ENCODE peak calls at places on chromosomes 4 and X, in nine cellular contexts. One of them, this sample, is unnamed. For H3K9me3, the result is how much of the 10 kb centered on the place peaks cover.

GRCh38 chr4:94561249-94562024 is 109.7 kb downstream of the PDLIM5 start:
- DNase-seq in K562: no peak
- DNase-seq in sigmoid colon: no peak
- DNase-seq in breast epithelium: no peak
- DNase-seq in HepG2: no peak
- DNase-seq in SK-N-MC: no peak
- DNase-seq in suprapubic skin: no peak
- DNase-seq in prostate gland: no peak
- DNase-seq in HCT116: no peak
- DNase-seq in this sample: no peak

GRCh38 chr4:48129307-48130014 is 4.6 kb downstream of the TXK start:
- DNase-seq in breast epithelium: no peak
- DNase-seq in K562: no peak
- DNase-seq in HepG2: no peak
- DNase-seq in SK-N-MC: no peak
- DNase-seq in suprapubic skin: no peak
- DNase-seq in HCT116: no peak
- DNase-seq in sigmoid colon: no peak
- DNase-seq in prostate gland: no peak
- DNase-seq in this sample: no peak

GRCh38 chr4:177369372-177369771 is 59.7 kb downstream of the NEIL3 start:
- DNase-seq in suprapubic skin: no peak
- DNase-seq in SK-N-MC: no peak
- DNase-seq in HCT116: no peak
- DNase-seq in prostate gland: no peak
- DNase-seq in sigmoid colon: no peak
- DNase-seq in K562: no peak
- DNase-seq in HepG2: no peak
- DNase-seq in breast epithelium: no peak
- DNase-seq in this sample: no peak

GRCh38 chr4:186942745-186943606 is 219.3 kb upstream of the FAT1 start:
- DNase-seq in breast epithelium: no peak
- DNase-seq in SK-N-MC: no peak
- DNase-seq in suprapubic skin: no peak
- DNase-seq in K562: no peak
- DNase-seq in sigmoid colon: peak
- DNase-seq in HepG2: no peak
- DNase-seq in HCT116: no peak
- DNase-seq in prostate gland: no peak
- DNase-seq in this sample: no peak

GRCh38 chrX:136387951-136388502 is 87.3 kb downstream of the ADGRG4 start:
- DNase-seq in K562: no peak
- DNase-seq in prostate gland: no peak
- DNase-seq in suprapubic skin: no peak
- DNase-seq in HepG2: no peak
- DNase-seq in breast epithelium: no peak
- DNase-seq in SK-N-MC: no peak
- DNase-seq in sigmoid colon: no peak
- DNase-seq in HCT116: no peak
- DNase-seq in this sample: no peak

GRCh38 chrX:10158279-10158939 is 1.6 kb downstream of the CLCN4 start:
- DNase-seq in HepG2: no peak
- DNase-seq in prostate gland: no peak
- DNase-seq in K562: no peak
- DNase-seq in SK-N-MC: no peak
- DNase-seq in suprapubic skin: no peak
- DNase-seq in breast epithelium: no peak
- DNase-seq in sigmoid colon: no peak
- DNase-seq in HCT116: no peak
- DNase-seq in this sample: no peak

GRCh38 chrX:114073926-114074325 is 510.0 kb upstream of the HTR2C start:
- DNase-seq in prostate gland: no peak
- DNase-seq in HepG2: no peak
- DNase-seq in breast epithelium: no peak
- DNase-seq in HCT116: no peak
- DNase-seq in SK-N-MC: no peak
- DNase-seq in suprapubic skin: no peak
- DNase-seq in K562: no peak
- DNase-seq in sigmoid colon: no peak
- DNase-seq in this sample: no peak

GRCh38 chr4:173450281-173450680 is 51.4 kb upstream of the SCRG1 start:
- DNase-seq in prostate gland: no peak
- DNase-seq in HCT116: no peak
- DNase-seq in breast epithelium: no peak
- DNase-seq in sigmoid colon: no peak
- DNase-seq in suprapubic skin: no peak
- DNase-seq in SK-N-MC: no peak
- DNase-seq in HepG2: no peak
- DNase-seq in K562: no peak
- DNase-seq in this sample: no peak

GRCh38 chr4:56424697-56425514 is 10.5 kb downstream of the PPAT start:
- DNase-seq in breast epithelium: no peak
- DNase-seq in suprapubic skin: no peak
- DNase-seq in K562: peak
- DNase-seq in SK-N-MC: no peak
- DNase-seq in sigmoid colon: no peak
- DNase-seq in HepG2: no peak
- DNase-seq in HCT116: no peak
- DNase-seq in prostate gland: peak
- DNase-seq in this sample: no peak

GRCh38 chr4:84529169-84529751 is 30.2 kb upstream of the NKX6-1 start:
- DNase-seq in SK-N-MC: no peak
- DNase-seq in breast epithelium: no peak
- DNase-seq in prostate gland: no peak
- DNase-seq in K562: peak
- DNase-seq in sigmoid colon: no peak
- DNase-seq in suprapubic skin: no peak
- DNase-seq in HCT116: peak
- DNase-seq in HepG2: peak
- DNase-seq in this sample: no peak

GRCh38 chrX:131393426-131393825 is 104.3 kb upstream of the IGSF1 start:
- DNase-seq in SK-N-MC: no peak
- DNase-seq in prostate gland: no peak
- DNase-seq in sigmoid colon: no peak
- DNase-seq in HCT116: no peak
- DNase-seq in HepG2: no peak
- DNase-seq in breast epithelium: no peak
- DNase-seq in K562: no peak
- DNase-seq in suprapubic skin: no peak
- DNase-seq in this sample: no peak

GRCh38 chr4:159229164-159229563 is 126.3 kb downstream of the RAPGEF2 start:
- DNase-seq in K562: no peak
- DNase-seq in sigmoid colon: no peak
- DNase-seq in suprapubic skin: no peak
- DNase-seq in HCT116: no peak
- DNase-seq in HepG2: peak
- DNase-seq in prostate gland: no peak
- DNase-seq in breast epithelium: no peak
- DNase-seq in SK-N-MC: no peak
- DNase-seq in this sample: no peak

GRCh38 chr4:8025668-8026067 is 86.0 kb upstream of the AFAP1 start:
- DNase-seq in K562: no peak
- DNase-seq in HepG2: no peak
- DNase-seq in breast epithelium: no peak
- DNase-seq in suprapubic skin: no peak
- DNase-seq in prostate gland: no peak
- DNase-seq in sigmoid colon: no peak
- DNase-seq in SK-N-MC: no peak
- DNase-seq in HCT116: no peak
- DNase-seq in this sample: no peak

GRCh38 chr4:88569944-88570455 is 22.3 kb upstream of the HERC3 start:
- DNase-seq in HepG2: no peak
- DNase-seq in SK-N-MC: no peak
- DNase-seq in prostate gland: no peak
- DNase-seq in suprapubic skin: no peak
- DNase-seq in HCT116: no peak
- DNase-seq in sigmoid colon: no peak
- DNase-seq in K562: no peak
- DNase-seq in breast epithelium: no peak
- DNase-seq in this sample: no peak

GRCh38 chr4:151192556-151193235 is 84.3 kb upstream of the PRSS48 start:
- DNase-seq in prostate gland: no peak
- DNase-seq in suprapubic skin: no peak
- DNase-seq in HepG2: no peak
- DNase-seq in sigmoid colon: no peak
- DNase-seq in HCT116: no peak
- DNase-seq in K562: no peak
- DNase-seq in breast epithelium: no peak
- DNase-seq in SK-N-MC: no peak
- DNase-seq in this sample: no peak

GRCh38 chr4:2934077-2934812 is 29.0 kb downstream of the NOP14 start:
- DNase-seq in prostate gland: no peak
- DNase-seq in sigmoid colon: peak
- DNase-seq in breast epithelium: peak
- DNase-seq in HepG2: no peak
- DNase-seq in suprapubic skin: peak
- DNase-seq in SK-N-MC: no peak
- DNase-seq in K562: peak
- DNase-seq in HCT116: no peak
- DNase-seq in this sample: peak

GRCh38 chr4:141719585-141719984 is 83.2 kb downstream of the IL15 start:
- DNase-seq in sigmoid colon: no peak
- DNase-seq in SK-N-MC: no peak
- DNase-seq in HCT116: no peak
- DNase-seq in breast epithelium: no peak
- DNase-seq in HepG2: no peak
- DNase-seq in prostate gland: no peak
- DNase-seq in K562: no peak
- DNase-seq in suprapubic skin: no peak
- DNase-seq in this sample: no peak

GRCh38 chr4:52199574-52200338 is 148.7 kb downstream of the SPATA18 start:
- DNase-seq in sigmoid colon: no peak
- DNase-seq in K562: no peak
- DNase-seq in suprapubic skin: no peak
- DNase-seq in SK-N-MC: no peak
- DNase-seq in HCT116: no peak
- DNase-seq in HepG2: peak
- DNase-seq in breast epithelium: no peak
- DNase-seq in prostate gland: no peak
- DNase-seq in this sample: no peak

GRCh38 chr4:8238061-8238511 is 31.5 kb upstream of the HTRA3 start:
- DNase-seq in SK-N-MC: no peak
- DNase-seq in sigmoid colon: no peak
- DNase-seq in breast epithelium: no peak
- DNase-seq in prostate gland: no peak
- DNase-seq in K562: no peak
- DNase-seq in HepG2: no peak
- DNase-seq in suprapubic skin: no peak
- DNase-seq in HCT116: no peak
- DNase-seq in this sample: no peak

GRCh38 chr4:70714061-70714468 is 7.7 kb upstream of the RUFY3 start:
- DNase-seq in prostate gland: no peak
- DNase-seq in HepG2: peak
- DNase-seq in sigmoid colon: no peak
- DNase-seq in suprapubic skin: no peak
- DNase-seq in HCT116: no peak
- DNase-seq in SK-N-MC: no peak
- DNase-seq in breast epithelium: no peak
- DNase-seq in K562: no peak
- DNase-seq in this sample: no peak

DNA sequence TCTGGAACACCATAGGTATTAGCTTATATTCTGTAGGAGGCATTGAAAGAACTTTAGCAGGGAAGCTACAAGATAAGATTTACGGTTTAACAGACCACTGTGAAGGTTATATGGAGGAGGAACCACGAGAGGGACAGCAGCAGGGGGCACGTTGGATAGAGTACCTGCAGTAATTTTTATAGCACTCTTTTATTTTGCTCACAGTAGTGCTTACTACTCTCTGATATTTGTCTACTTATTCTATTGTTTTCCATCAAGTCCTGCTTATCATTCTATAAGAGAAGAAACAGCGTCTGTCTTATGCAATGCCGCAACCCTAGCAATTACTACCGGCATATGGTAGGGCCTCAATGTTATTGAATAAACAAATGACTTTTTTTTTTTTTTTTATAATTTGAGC is 122.5 kb downstream of the PCDH7 start:
- DNase-seq in prostate gland: no peak
- DNase-seq in SK-N-MC: no peak
- DNase-seq in K562: no peak
- DNase-seq in HepG2: no peak
- DNase-seq in HCT116: no peak
- DNase-seq in breast epithelium: no peak
- DNase-seq in sigmoid colon: no peak
- DNase-seq in suprapubic skin: no peak
- DNase-seq in this sample: no peak
- TF ChIP-seq POLR2AphosphoS5 in prostate gland: no peak
- TF ChIP-seq POLR2AphosphoS5 in SK-N-MC: no peak
- TF ChIP-seq POLR2AphosphoS5 in K562: no peak
- TF ChIP-seq POLR2AphosphoS5 in HepG2: no peak
- TF ChIP-seq POLR2AphosphoS5 in HCT116: no peak
- TF ChIP-seq POLR2AphosphoS5 in breast epithelium: no peak
- TF ChIP-seq POLR2AphosphoS5 in sigmoid colon: no peak
- TF ChIP-seq POLR2AphosphoS5 in suprapubic skin: no peak
- TF ChIP-seq POLR2AphosphoS5 in this sample: no peak

GRCh38 chr4:73028621-73029020 is 40.9 kb downstream of the COX18 start:
- DNase-seq in HepG2: no peak
- DNase-seq in HCT116: no peak
- DNase-seq in sigmoid colon: no peak
- DNase-seq in SK-N-MC: no peak
- DNase-seq in breast epithelium: no peak
- DNase-seq in prostate gland: no peak
- DNase-seq in suprapubic skin: no peak
- DNase-seq in K562: no peak
- DNase-seq in this sample: no peak
- H3K9me3 ChIP-seq in HepG2: under half
- H3K9me3 ChIP-seq in HCT116: under half
- H3K9me3 ChIP-seq in sigmoid colon: under half
- H3K9me3 ChIP-seq in SK-N-MC: under half
- H3K9me3 ChIP-seq in breast epithelium: under half
- H3K9me3 ChIP-seq in prostate gland: under half
- H3K9me3 ChIP-seq in suprapubic skin: under half
- H3K9me3 ChIP-seq in K562: under half
- H3K9me3 ChIP-seq in this sample: under half

GRCh38 chr4:76949293-76950051 is at the start of gene SEPTIN11:
- DNase-seq in HepG2: peak
- DNase-seq in breast epithelium: peak
- DNase-seq in SK-N-MC: peak
- DNase-seq in prostate gland: peak
- DNase-seq in suprapubic skin: peak
- DNase-seq in HCT116: peak
- DNase-seq in K562: peak
- DNase-seq in sigmoid colon: peak
- DNase-seq in this sample: no peak
- TF ChIP-seq POLR2AphosphoS5 in HepG2: peak
- TF ChIP-seq POLR2AphosphoS5 in breast epithelium: peak
- TF ChIP-seq POLR2AphosphoS5 in SK-N-MC: peak
- TF ChIP-seq POLR2AphosphoS5 in prostate gland: peak
- TF ChIP-seq POLR2AphosphoS5 in suprapubic skin: peak
- TF ChIP-seq POLR2AphosphoS5 in HCT116: peak
- TF ChIP-seq POLR2AphosphoS5 in K562: peak
- TF ChIP-seq POLR2AphosphoS5 in sigmoid colon: peak
- TF ChIP-seq POLR2AphosphoS5 in this sample: no peak

DNA sequence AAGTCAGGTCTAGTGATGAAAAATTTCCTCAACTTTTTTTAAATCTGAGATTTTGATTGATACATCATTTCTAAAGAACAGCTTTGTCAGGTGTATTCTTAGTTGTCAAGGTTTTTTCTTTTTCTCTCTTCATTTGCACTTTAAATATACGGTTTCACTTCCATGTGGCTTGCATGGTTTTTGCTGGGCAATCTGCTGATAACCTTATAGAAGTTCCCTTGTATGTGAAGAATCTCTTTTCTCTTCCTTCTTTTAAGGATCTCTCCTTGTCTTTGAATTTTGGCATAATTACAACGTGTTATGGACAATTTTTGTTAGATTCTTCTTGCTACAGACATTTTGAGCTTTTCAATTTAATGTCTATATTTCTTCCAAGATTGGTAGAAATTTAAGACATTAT is 76.4 kb downstream of the ZNF721 start:
- DNase-seq in HCT116: no peak
- DNase-seq in sigmoid colon: no peak
- DNase-seq in prostate gland: no peak
- DNase-seq in suprapubic skin: no peak
- DNase-seq in HepG2: no peak
- DNase-seq in SK-N-MC: no peak
- DNase-seq in K562: no peak
- DNase-seq in breast epithelium: no peak
- DNase-seq in this sample: no peak
- H3K9me3 ChIP-seq in HCT116: under half
- H3K9me3 ChIP-seq in sigmoid colon: half or more
- H3K9me3 ChIP-seq in prostate gland: under half
- H3K9me3 ChIP-seq in suprapubic skin: half or more
- H3K9me3 ChIP-seq in HepG2: half or more
- H3K9me3 ChIP-seq in SK-N-MC: under half
- H3K9me3 ChIP-seq in K562: under half
- H3K9me3 ChIP-seq in breast epithelium: half or more
- H3K9me3 ChIP-seq in this sample: half or more